ENCODE peak calls at places on chromosomes 13 and 19, in nine cellular contexts. One of them, this sample, is unnamed.

GRCh38 chr13:65921933-65922332 is 1308.2 kb downstream of the PCDH9 start:
- DNase-seq in K562: no peak
- DNase-seq in ovary: no peak
- DNase-seq in A549: no peak
- DNase-seq in Peyer's patch: no peak
- DNase-seq in upper lobe of left lung: no peak
- DNase-seq in NB4: no peak
- DNase-seq in HCT116: no peak
- DNase-seq in GM12878: no peak
- DNase-seq in this sample: no peak

GRCh38 chr19:10230155-10230903 is 802 bp downstream of the S1PR2 start:
- DNase-seq in K562: no peak
- DNase-seq in ovary: peak; percentile 76
- DNase-seq in A549: no peak
- DNase-seq in Peyer's patch: peak; percentile 60
- DNase-seq in upper lobe of left lung: peak; percentile 92
- DNase-seq in NB4: peak; percentile 55
- DNase-seq in HCT116: no peak
- DNase-seq in GM12878: no peak
- DNase-seq in this sample: peak; percentile 40

GRCh38 chr13:114151565-114152284 is 19.3 kb upstream of the RASA3 start:
- DNase-seq in K562: no peak
- DNase-seq in ovary: no peak
- DNase-seq in A549: no peak
- DNase-seq in Peyer's patch: peak; percentile 21
- DNase-seq in upper lobe of left lung: no peak
- DNase-seq in NB4: peak; percentile 60
- DNase-seq in HCT116: peak; percentile 53
- DNase-seq in GM12878: no peak
- DNase-seq in this sample: peak; percentile 90

GRCh38 chr19:15280915-15281683 is 48.9 kb upstream of the EPHX3 start:
- DNase-seq in K562: peak; percentile 39
- DNase-seq in ovary: peak; percentile 79
- DNase-seq in A549: peak; percentile 30
- DNase-seq in Peyer's patch: peak; percentile 39
- DNase-seq in upper lobe of left lung: peak; percentile 95
- DNase-seq in NB4: no peak
- DNase-seq in HCT116: no peak
- DNase-seq in GM12878: no peak
- DNase-seq in this sample: peak; percentile 96

GRCh38 chr19:45953676-45954075 is 20.0 kb downstream of the NOVA2 start:
- DNase-seq in K562: no peak
- DNase-seq in ovary: no peak
- DNase-seq in A549: no peak
- DNase-seq in Peyer's patch: no peak
- DNase-seq in upper lobe of left lung: no peak
- DNase-seq in NB4: no peak
- DNase-seq in HCT116: no peak
- DNase-seq in GM12878: no peak
- DNase-seq in this sample: no peak

GRCh38 chr13:26262156-26262555 is 8.2 kb downstream of the CDK8 start:
- DNase-seq in K562: no peak
- DNase-seq in ovary: no peak
- DNase-seq in A549: no peak
- DNase-seq in Peyer's patch: no peak
- DNase-seq in upper lobe of left lung: no peak
- DNase-seq in NB4: no peak
- DNase-seq in HCT116: no peak
- DNase-seq in GM12878: no peak
- DNase-seq in this sample: no peak

GRCh38 chr19:16117594-16118033 is 5.9 kb downstream of the RAB8A start:
- DNase-seq in K562: no peak
- DNase-seq in ovary: no peak
- DNase-seq in A549: no peak
- DNase-seq in Peyer's patch: peak; percentile 69
- DNase-seq in upper lobe of left lung: no peak
- DNase-seq in NB4: peak; percentile 86
- DNase-seq in HCT116: no peak
- DNase-seq in GM12878: no peak
- DNase-seq in this sample: no peak

GRCh38 chr19:42102877-42103276 is 26.9 kb downstream of the ZNF574 start:
- DNase-seq in K562: no peak
- DNase-seq in ovary: no peak
- DNase-seq in A549: no peak
- DNase-seq in Peyer's patch: no peak
- DNase-seq in upper lobe of left lung: no peak
- DNase-seq in NB4: no peak
- DNase-seq in HCT116: no peak
- DNase-seq in GM12878: no peak
- DNase-seq in this sample: no peak

GRCh38 chr19:55005684-55006488 is 32.2 kb downstream of the GP6 start:
- DNase-seq in K562: peak; percentile 88
- DNase-seq in ovary: no peak
- DNase-seq in A549: peak; percentile 96
- DNase-seq in Peyer's patch: peak; percentile 40
- DNase-seq in upper lobe of left lung: no peak
- DNase-seq in NB4: peak; percentile 59
- DNase-seq in HCT116: peak; percentile 98
- DNase-seq in GM12878: peak; percentile 64
- DNase-seq in this sample: no peak

GRCh38 chr19:40607898-40608621 is 6.9 kb downstream of the LTBP4 start:
- DNase-seq in K562: no peak
- DNase-seq in ovary: no peak
- DNase-seq in A549: no peak
- DNase-seq in Peyer's patch: no peak
- DNase-seq in upper lobe of left lung: peak; percentile 72
- DNase-seq in NB4: no peak
- DNase-seq in HCT116: no peak
- DNase-seq in GM12878: no peak
- DNase-seq in this sample: no peak

GRCh38 chr19:40610396-40611064 is 9.4 kb downstream of the LTBP4 start:
- DNase-seq in K562: no peak
- DNase-seq in ovary: peak; percentile 37
- DNase-seq in A549: no peak
- DNase-seq in Peyer's patch: peak; percentile 65
- DNase-seq in upper lobe of left lung: peak; percentile 93
- DNase-seq in NB4: no peak
- DNase-seq in HCT116: no peak
- DNase-seq in GM12878: no peak
- DNase-seq in this sample: no peak

GRCh38 chr19:40607311-40607871 is 6.2 kb downstream of the LTBP4 start:
- DNase-seq in K562: peak; percentile 16
- DNase-seq in ovary: peak; percentile 62
- DNase-seq in A549: no peak
- DNase-seq in Peyer's patch: no peak
- DNase-seq in upper lobe of left lung: peak; percentile 85
- DNase-seq in NB4: no peak
- DNase-seq in HCT116: no peak
- DNase-seq in GM12878: no peak
- DNase-seq in this sample: no peak

GRCh38 chr19:40609561-40610395 is 8.6 kb downstream of the LTBP4 start:
- DNase-seq in K562: peak; percentile 96
- DNase-seq in ovary: peak; percentile 70
- DNase-seq in A549: peak; percentile 93
- DNase-seq in Peyer's patch: peak; percentile 96
- DNase-seq in upper lobe of left lung: peak; percentile 98
- DNase-seq in NB4: peak; percentile 77
- DNase-seq in HCT116: peak; percentile 88
- DNase-seq in GM12878: peak; percentile 70
- DNase-seq in this sample: peak; percentile 93

DNA sequence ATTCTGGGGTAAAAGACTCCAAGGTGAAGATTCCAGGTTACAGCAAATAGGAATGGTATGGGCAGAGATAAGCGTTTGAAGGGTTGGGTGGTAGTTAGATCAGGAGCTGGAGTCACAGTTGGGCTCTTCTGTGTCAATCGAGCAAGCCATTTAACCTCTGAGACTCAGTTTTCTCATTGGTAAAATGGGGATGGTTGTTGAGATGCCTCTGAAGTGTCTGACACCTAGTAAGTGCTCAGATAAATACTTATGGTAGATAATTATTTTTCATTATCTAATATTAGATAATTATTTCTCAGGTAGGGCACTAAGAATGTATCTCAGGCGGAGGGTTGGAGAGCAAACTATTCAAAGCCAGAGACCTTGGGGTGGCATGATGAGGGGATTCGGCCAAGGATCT is 7.8 kb downstream of the LTBP4 start:
- DNase-seq in K562: no peak
- DNase-seq in ovary: no peak
- DNase-seq in A549: no peak
- DNase-seq in Peyer's patch: no peak
- DNase-seq in upper lobe of left lung: no peak
- DNase-seq in NB4: no peak
- DNase-seq in HCT116: no peak
- DNase-seq in GM12878: no peak
- DNase-seq in this sample: no peak
- H3K4me3 ChIP-seq in K562: peak overlapping the region; percentile 37
- H3K4me3 ChIP-seq in ovary: no peak overlapping the region
- H3K4me3 ChIP-seq in A549: peak overlapping the region; percentile 49
- H3K4me3 ChIP-seq in Peyer's patch: no peak overlapping the region
- H3K4me3 ChIP-seq in upper lobe of left lung: no peak overlapping the region
- H3K4me3 ChIP-seq in NB4: no peak overlapping the region
- H3K4me3 ChIP-seq in HCT116: peak overlapping the region; percentile 67
- H3K4me3 ChIP-seq in GM12878: peak overlapping the region; percentile 76
- H3K4me3 ChIP-seq in this sample: no peak overlapping the region

DNA sequence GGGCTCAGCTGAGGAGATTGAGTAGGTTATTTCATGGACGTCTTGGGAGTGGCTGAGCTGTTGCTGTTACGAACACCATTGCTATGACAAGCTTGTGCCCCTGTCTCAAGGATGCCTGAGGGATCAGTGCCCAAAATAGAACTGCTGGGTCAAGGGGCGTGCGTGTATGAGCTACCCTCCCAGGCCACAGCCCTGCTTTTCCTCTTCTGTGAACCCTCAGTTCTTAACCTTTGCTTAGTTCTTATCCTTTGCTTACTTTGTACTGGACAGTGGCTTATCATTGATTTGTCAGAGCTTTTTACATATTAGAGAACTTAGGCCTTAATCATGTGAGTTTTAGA is 9.0 kb downstream of the ARHGAP45 start:
- DNase-seq in K562: no peak
- DNase-seq in ovary: no peak
- DNase-seq in A549: no peak
- DNase-seq in Peyer's patch: no peak
- DNase-seq in upper lobe of left lung: no peak
- DNase-seq in NB4: no peak
- DNase-seq in HCT116: no peak
- DNase-seq in GM12878: no peak
- DNase-seq in this sample: no peak
- TF ChIP-seq POLR2A in K562: no peak
- TF ChIP-seq POLR2A in ovary: no peak
- TF ChIP-seq POLR2A in A549: no peak
- TF ChIP-seq POLR2A in Peyer's patch: no peak
- TF ChIP-seq POLR2A in upper lobe of left lung: no peak
- TF ChIP-seq POLR2A in NB4: no peak
- TF ChIP-seq POLR2A in HCT116: no peak
- TF ChIP-seq POLR2A in GM12878: no peak
- TF ChIP-seq POLR2A in this sample: no peak

GRCh38 chr19:11964858-11965645 is at the start of gene ZNF763:
- DNase-seq in K562: peak; percentile 35
- DNase-seq in ovary: peak; percentile 92
- DNase-seq in A549: no peak
- DNase-seq in Peyer's patch: peak; percentile 99
- DNase-seq in upper lobe of left lung: peak; percentile 93
- DNase-seq in NB4: peak; percentile 92
- DNase-seq in HCT116: no peak
- DNase-seq in GM12878: peak; percentile 79
- DNase-seq in this sample: peak; percentile 96
- H3K4me3 ChIP-seq in K562: no peak within 1 kb of the TSS
- H3K4me3 ChIP-seq in ovary: peak within 1 kb of the TSS; percentile 65
- H3K4me3 ChIP-seq in A549: no peak within 1 kb of the TSS
- H3K4me3 ChIP-seq in Peyer's patch: peak within 1 kb of the TSS; percentile 55
- H3K4me3 ChIP-seq in upper lobe of left lung: peak within 1 kb of the TSS; percentile 89
- H3K4me3 ChIP-seq in NB4: peak within 1 kb of the TSS; percentile 72
- H3K4me3 ChIP-seq in HCT116: no peak within 1 kb of the TSS
- H3K4me3 ChIP-seq in GM12878: peak within 1 kb of the TSS; percentile 70
- H3K4me3 ChIP-seq in this sample: peak within 1 kb of the TSS; percentile 73

GRCh38 chr19:685457-685931 is 9.3 kb downstream of the FSTL3 start:
- DNase-seq in K562: no peak
- DNase-seq in ovary: no peak
- DNase-seq in A549: no peak
- DNase-seq in Peyer's patch: no peak
- DNase-seq in upper lobe of left lung: peak; percentile 81
- DNase-seq in NB4: no peak
- DNase-seq in HCT116: no peak
- DNase-seq in GM12878: no peak
- DNase-seq in this sample: no peak

GRCh38 chr19:688214-688613 is 7.0 kb downstream of the PRSS57 start:
- DNase-seq in K562: no peak
- DNase-seq in ovary: no peak
- DNase-seq in A549: no peak
- DNase-seq in Peyer's patch: no peak
- DNase-seq in upper lobe of left lung: peak; percentile 46
- DNase-seq in NB4: no peak
- DNase-seq in HCT116: no peak
- DNase-seq in GM12878: no peak
- DNase-seq in this sample: no peak

GRCh38 chr19:688992-689391 is 6.3 kb downstream of the PRSS57 start:
- DNase-seq in K562: no peak
- DNase-seq in ovary: no peak
- DNase-seq in A549: no peak
- DNase-seq in Peyer's patch: no peak
- DNase-seq in upper lobe of left lung: no peak
- DNase-seq in NB4: no peak
- DNase-seq in HCT116: no peak
- DNase-seq in GM12878: no peak
- DNase-seq in this sample: no peak

GRCh38 chr19:687569-688166 is 7.6 kb downstream of the PRSS57 start:
- DNase-seq in K562: no peak
- DNase-seq in ovary: no peak
- DNase-seq in A549: no peak
- DNase-seq in Peyer's patch: no peak
- DNase-seq in upper lobe of left lung: no peak
- DNase-seq in NB4: no peak
- DNase-seq in HCT116: no peak
- DNase-seq in GM12878: no peak
- DNase-seq in this sample: no peak

DNA sequence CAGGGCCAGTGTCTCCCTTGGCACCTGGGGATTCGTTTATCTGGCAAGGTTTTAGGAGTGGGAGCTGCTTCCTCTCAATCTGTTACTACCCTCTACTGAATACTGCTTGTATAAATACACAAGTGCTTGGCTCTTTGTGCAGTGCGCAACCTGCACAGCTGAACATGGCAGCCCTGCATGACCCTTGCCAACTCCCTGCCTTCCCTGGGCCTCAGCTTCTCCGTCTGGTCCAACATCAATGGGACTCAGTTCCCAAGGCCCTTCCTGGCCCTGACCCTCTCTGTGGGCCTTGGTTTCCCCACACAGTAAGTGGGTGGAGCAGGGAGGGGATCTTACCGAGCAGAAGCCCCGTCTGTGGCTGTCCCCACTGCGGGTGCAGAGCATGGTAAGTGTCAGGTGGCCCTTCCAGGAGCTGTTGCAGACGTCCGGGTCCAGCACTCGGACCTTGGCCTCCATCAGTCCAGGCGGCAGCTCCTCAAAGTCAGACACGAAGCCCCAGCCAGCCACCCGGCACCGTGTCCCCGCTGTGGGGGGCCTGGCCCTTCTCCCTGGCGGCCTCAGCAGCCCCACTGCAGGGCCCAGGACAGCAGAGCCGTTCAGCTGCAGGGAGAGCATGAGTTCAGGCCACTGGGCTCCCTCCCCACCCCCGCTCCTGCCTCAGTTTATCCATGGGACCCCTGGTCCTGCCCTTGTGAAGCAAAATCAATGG is 8.5 kb downstream of the PRSS57 start:
- DNase-seq in K562: no peak
- DNase-seq in ovary: no peak
- DNase-seq in A549: no peak
- DNase-seq in Peyer's patch: no peak
- DNase-seq in upper lobe of left lung: peak; percentile 67
- DNase-seq in NB4: no peak
- DNase-seq in HCT116: no peak
- DNase-seq in GM12878: no peak
- DNase-seq in this sample: no peak
- TF ChIP-seq POLR2A in K562: no peak
- TF ChIP-seq POLR2A in ovary: no peak
- TF ChIP-seq POLR2A in A549: no peak
- TF ChIP-seq POLR2A in Peyer's patch: no peak
- TF ChIP-seq POLR2A in upper lobe of left lung: no peak
- TF ChIP-seq POLR2A in NB4: no peak
- TF ChIP-seq POLR2A in HCT116: no peak
- TF ChIP-seq POLR2A in GM12878: no peak
- TF ChIP-seq POLR2A in this sample: no peak

This sample was measured in lower leg skin.